ENCODE peak calls at places on chromosomes 13 and 19, in ten cellular contexts. Y is astrocyte of the spinal cord; F is ovary; B is GM10248; N is dermis blood vessel endothelial cell; O is neuronal stem cell; Z is stimulated activated CD8-positive, alpha-beta memory T cell treated with anti-CD3 and anti-CD28 coated beads, Interleukin-15, amount 100 ng/mL, for 4 hours; V is activated CD4-positive, alpha-beta T cell treated with anti-CD3 and anti-CD28 coated beads, Interleukin-2, amount 50 U/mL, for 4 hours; S is COR-L47; I is CD4-positive, alpha-beta T cell. X is an unnamed sample.

GRCh38 chr19:15318241-15318691 is 14.1 kb downstream of the BRD4 start:
- DNase-seq in Y (no peak), O (no peak), F (no peak), V (no peak), Z (no peak), I (no peak), N (no peak), S (no peak), B (no peak), X (no peak)

GRCh38 chr19:8331263-8331840 is 10.1 kb downstream of the RPS28 start:
- DNase-seq in Y (no peak), Z (no peak), S (no peak), O (no peak), B (no peak), I (no peak), N (no peak), V (no peak), F (no peak), X (no peak)

GRCh38 chr19:43152217-43152616 is 34.1 kb downstream of the PSG5 start:
- DNase-seq in V (no peak), B (no peak), I (no peak), F (no peak), Y (no peak), O (no peak), Z (no peak), S (no peak), N (no peak), X (peak)

GRCh38 chr13:49784886-49785570 is 7.5 kb downstream of the KPNA3 start:
- DNase-seq in F (no peak), Y (no peak), B (no peak), O (no peak), I (no peak), V (no peak), S (no peak), Z (no peak), N (no peak), X (peak)

GRCh38 chr13:42720116-42720857 is 61.1 kb upstream of the FAM216B start:
- DNase-seq in F (peak), N (peak), S (no peak), Z (no peak), Y (peak), V (no peak), B (no peak), I (no peak), O (no peak), X (peak)

GRCh38 chr13:25819856-25820530 is 231.8 kb downstream of the SHISA2 start:
- DNase-seq in I (no peak), V (no peak), Z (no peak), Y (peak), F (no peak), B (no peak), O (no peak), S (no peak), N (no peak), X (no peak)

GRCh38 chr19:7562646-7563393 is 27.3 kb downstream of the PNPLA6 start:
- DNase-seq in O (no peak), Z (no peak), F (no peak), I (no peak), B (peak), Y (no peak), V (no peak), S (no peak), N (peak), X (no peak)

GRCh38 chr13:112510987-112511715 is 76.8 kb downstream of the TUBGCP3 start:
- DNase-seq in F (no peak), B (no peak), I (no peak), N (no peak), V (no peak), Y (no peak), S (no peak), Z (no peak), O (no peak), X (no peak)

GRCh38 chr13:41054919-41055619 is 6.2 kb upstream of the WBP4 start:
- DNase-seq in N (peak), I (no peak), Y (no peak), S (no peak), F (no peak), B (no peak), O (no peak), V (no peak), Z (no peak), X (no peak)

GRCh38 chr13:111093634-111094033 is 21.5 kb upstream of the ARHGEF7 start:
- DNase-seq in Y (no peak), V (no peak), B (no peak), N (no peak), F (no peak), S (no peak), I (no peak), Z (no peak), O (no peak), X (no peak)

GRCh38 chr19:40585677-40586422 is 9.2 kb downstream of the SHKBP1 start:
- DNase-seq in B (no peak), S (no peak), V (no peak), O (no peak), Z (no peak), Y (peak), N (peak), I (no peak), F (no peak), X (peak)

GRCh38 chr13:41284512-41285288 is 21.3 kb upstream of the MTRF1 start:
- DNase-seq in Y (peak), N (peak), Z (no peak), V (no peak), S (no peak), I (no peak), F (no peak), O (no peak), B (no peak), X (peak)

GRCh38 chr19:49758292-49758691 is 4.8 kb downstream of the TSKS start:
- DNase-seq in V (no peak), S (no peak), F (no peak), I (no peak), Y (peak), Z (no peak), B (no peak), O (no peak), N (no peak), X (peak)

GRCh38 chr13:30292325-30292724 is 15.0 kb downstream of the KATNAL1 start:
- DNase-seq in I (no peak), N (no peak), Y (no peak), Z (no peak), O (no peak), V (no peak), S (no peak), B (no peak), F (no peak), X (no peak)

GRCh38 chr13:114282143-114282685 is 813 bp downstream of the UPF3A start:
- DNase-seq in S (peak), B (peak), O (peak), F (peak), I (peak), Z (no peak), V (peak), N (peak), Y (peak), X (peak)

GRCh38 chr19:16281743-16282142 is 42.9 kb upstream of the KLF2 start:
- DNase-seq in F (no peak), O (no peak), Z (no peak), I (no peak), V (no peak), Y (no peak), B (no peak), S (no peak), N (no peak), X (no peak)

GRCh38 chr19:32909257-32909656 is 39.7 kb upstream of the SLC7A9 start:
- DNase-seq in I (no peak), S (no peak), B (no peak), O (no peak), Z (no peak), V (no peak), Y (no peak), N (no peak), F (no peak), X (no peak)

GRCh38 chr13:78978381-78978998 is 319.5 kb upstream of the OBI1 start:
- DNase-seq in Z (no peak), I (peak), N (peak), F (no peak), S (peak), B (peak), Y (peak), O (peak), V (peak), X (peak)

GRCh38 chr19:3544742-3545668 is 6.0 kb downstream of the TEKTIP1 start:
- DNase-seq in Y (peak), N (peak), S (no peak), B (peak), F (peak), Z (peak), V (peak), O (peak), I (peak), X (peak)

GRCh38 chr19:42290136-42290522 is 11.8 kb upstream of the PRR19 start:
- DNase-seq in V (no peak), I (no peak), O (no peak), N (no peak), B (no peak), F (no peak), Z (no peak), S (no peak), Y (no peak), X (no peak)

X was measured in fibroblast of mammary gland.